ENCODE peak calls at places on chromosomes 11 and 22, in eight cellular contexts. N is astrocyte, D is adipocyte, X is Peyer's patch, G is tibial artery, K is brain microvascular endothelial cell, O is kidney epithelial cell, Z is SK-N-SH. F is an unnamed sample.

GRCh38 chr11:62786318-62787004 is 741 bp upstream of the TMEM179B start:
- DNase-seq in X (peak; percentile 93), D (peak; percentile 97), O (no peak), Z (peak; percentile 94), G (peak; percentile 86), K (peak; percentile 75), N (peak; percentile 35), F (peak; percentile 63)

GRCh38 chr22:26526165-26526564 is 13.9 kb upstream of the TFIP11 start:
- DNase-seq in D (peak; percentile 7), G (no peak), N (no peak), Z (no peak), O (no peak), X (no peak), K (no peak), F (no peak)

GRCh38 chr22:43681724-43682360 is 130.3 kb downstream of the EFCAB6 start:
- DNase-seq in G (no peak), O (no peak), K (no peak), Z (no peak), N (no peak), D (no peak), X (no peak), F (no peak)

GRCh38 chr22:22392131-22392530 is 116.4 kb downstream of the ZNF280B start:
- DNase-seq in D (no peak), G (no peak), O (no peak), X (no peak), N (no peak), K (no peak), Z (no peak), F (no peak)

GRCh38 chr22:44944891-44945600 is 64.8 kb downstream of the PHF21B start:
- DNase-seq in Z (no peak), O (no peak), X (no peak), N (no peak), K (no peak), G (no peak), D (no peak), F (no peak)

GRCh38 chr11:2582436-2582931 is 117.3 kb downstream of the KCNQ1OT1 start:
- DNase-seq in O (no peak), Z (peak; percentile 81), G (peak; percentile 12), D (no peak), K (no peak), X (peak; percentile 39), N (no peak), F (no peak)

GRCh38 chr11:129143335-129143734 is 48.8 kb downstream of the ARHGAP32 start:
- DNase-seq in D (peak; percentile 99), N (peak; percentile 100), X (peak; percentile 82), Z (no peak), O (peak; percentile 99), G (peak; percentile 88), K (peak; percentile 100), F (no peak)

GRCh38 chr22:35489225-35489624 is 51.4 kb upstream of the RASD2 start:
- DNase-seq in D (no peak), G (no peak), O (no peak), Z (peak; percentile 72), X (no peak), N (no peak), K (no peak), F (no peak)

GRCh38 chr11:74769058-74769457 is 20.4 kb downstream of the RNF169 start:
- DNase-seq in X (no peak), K (no peak), O (no peak), Z (no peak), N (no peak), G (no peak), D (no peak), F (no peak)

GRCh38 chr11:124674571-124674970 is 867 bp downstream of the SPA17 start:
- DNase-seq in G (no peak), O (no peak), K (no peak), N (no peak), X (no peak), D (no peak), Z (no peak), F (no peak)

GRCh38 chr22:34804588-34804987 is 261.4 kb upstream of the ISX start:
- DNase-seq in K (no peak), O (no peak), N (no peak), Z (no peak), X (no peak), D (no peak), G (no peak), F (peak; percentile 19)

GRCh38 chr11:11407065-11407737 is 54.2 kb upstream of the CSNK2A3 start:
- DNase-seq in K (no peak), Z (peak; percentile 70), G (peak; percentile 60), N (no peak), O (no peak), X (no peak), D (no peak), F (no peak)

GRCh38 chr11:35247428-35247827 is 108.5 kb downstream of the CD44 start:
- DNase-seq in D (no peak), K (no peak), Z (no peak), N (no peak), X (no peak), G (no peak), O (no peak), F (no peak)

GRCh38 chr11:110110854-110111253 is 17.7 kb downstream of the ZC3H12C start:
- DNase-seq in Z (no peak), G (no peak), K (no peak), N (no peak), X (no peak), O (no peak), D (no peak), F (no peak)

GRCh38 chr22:29081499-29082236 is 8.8 kb downstream of the KREMEN1 start:
- DNase-seq in N (no peak), G (no peak), D (no peak), K (no peak), Z (no peak), O (no peak), X (no peak), F (no peak)

GRCh38 chr22:48459259-48459658 is 1368.4 kb downstream of the BRD1 start:
- DNase-seq in O (no peak), D (no peak), X (no peak), G (no peak), Z (no peak), N (no peak), K (no peak), F (no peak)

GRCh38 chr22:35882226-35883027 is 146.2 kb downstream of the RBFOX2 start:
- DNase-seq in G (no peak), Z (peak; percentile 51), D (peak; percentile 43), O (no peak), N (peak; percentile 51), X (no peak), K (no peak), F (no peak)

GRCh38 chr11:120524536-120525085 is 13.1 kb downstream of the GRIK4 start:
- DNase-seq in D (no peak), X (no peak), G (no peak), O (no peak), K (no peak), N (no peak), Z (no peak), F (no peak)

GRCh38 chr11:123055132-123055924 is 6.6 kb downstream of the HSPA8 start:
- DNase-seq in D (no peak), G (no peak), K (no peak), Z (no peak), O (no peak), N (no peak), X (no peak), F (no peak)

GRCh38 chr11:57482782-57483569 is 22.6 kb downstream of the RTN4RL2 start:
- DNase-seq in N (no peak), O (no peak), D (peak; percentile 74), K (peak; percentile 5), Z (peak; percentile 96), G (no peak), X (peak; percentile 56), F (no peak)

DNA sequence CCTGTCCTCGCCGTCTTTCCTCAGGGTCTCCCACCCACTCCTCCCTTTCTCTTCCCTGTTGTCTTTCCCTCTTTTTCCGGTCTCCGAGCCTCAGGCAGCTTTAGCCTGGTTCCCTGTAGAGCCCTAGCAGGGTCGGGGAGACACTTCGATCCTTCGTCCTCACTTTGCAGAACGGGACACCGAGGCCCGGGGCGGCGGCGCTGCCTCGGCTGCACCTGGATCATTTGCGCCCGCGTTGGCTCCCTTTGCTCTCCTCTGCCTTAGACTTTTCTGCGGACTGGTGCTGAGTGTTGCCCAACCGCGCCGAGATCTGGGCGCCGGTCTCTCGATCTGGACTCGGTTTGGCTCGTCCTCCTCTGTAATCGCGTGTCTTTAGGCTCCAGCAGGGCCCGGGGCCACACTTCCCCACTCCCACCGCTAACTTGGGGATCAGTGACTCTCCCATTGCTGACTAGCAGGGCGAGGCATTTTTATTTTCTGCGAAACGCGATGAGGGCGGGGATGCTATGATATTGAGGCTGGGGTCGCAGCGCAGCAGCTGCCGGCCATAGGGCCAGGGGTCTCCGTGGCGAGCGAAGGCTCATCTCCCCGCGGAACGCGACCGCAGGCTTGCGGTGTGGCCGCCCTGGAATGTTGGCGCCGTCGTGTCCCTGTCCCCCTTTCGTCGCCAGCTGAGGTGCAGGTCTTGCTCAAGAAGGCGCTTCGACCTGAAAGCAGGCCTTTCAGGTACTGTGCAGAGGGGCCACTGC is 1.6 kb upstream of the E2F8 start:
- DNase-seq in X (peak; percentile 56), N (no peak), O (no peak), Z (no peak), D (peak; percentile 47), G (no peak), K (peak; percentile 4), F (no peak)
- H3K4me3 ChIP-seq in X (peak overlapping the region; percentile 81), N (peak overlapping the region; percentile 55), O (peak overlapping the region; percentile 82), Z (no peak overlapping the region), D (peak overlapping the region; percentile 79), G (peak overlapping the region; percentile 60), K (peak overlapping the region; percentile 77), F (peak overlapping the region; percentile 87)

GRCh38 chr22:46056169-46057041 is 79.4 kb upstream of the WNT7B start:
- DNase-seq in N (peak; percentile 63), K (no peak), D (peak; percentile 67), Z (peak; percentile 68), O (no peak), X (peak; percentile 51), G (peak; percentile 35), F (no peak)
- H3K4me3 ChIP-seq in N (peak overlapping the region; percentile 53), K (no peak overlapping the region), D (peak overlapping the region; percentile 87), Z (peak overlapping the region; percentile 68), O (peak overlapping the region; percentile 23), X (no peak overlapping the region), G (peak overlapping the region; percentile 84), F (no peak overlapping the region)

GRCh38 chr22:38098410-38099249 is 11.9 kb downstream of the BAIAP2L2 start:
- DNase-seq in X (peak; percentile 32), D (peak; percentile 14), G (no peak), O (peak; percentile 21), Z (no peak), N (peak; percentile 32), K (peak; percentile 16), F (no peak)

GRCh38 chr22:38103641-38104040 is 6.8 kb downstream of the BAIAP2L2 start:
- DNase-seq in X (no peak), Z (no peak), D (no peak), O (no peak), G (no peak), K (no peak), N (no peak), F (no peak)

GRCh38 chr22:38097058-38097457 is 13.1 kb upstream of the SLC16A8 start:
- DNase-seq in N (no peak), D (no peak), O (no peak), K (no peak), G (no peak), X (no peak), Z (no peak), F (no peak)

GRCh38 chr22:38097557-38098409 is 12.7 kb downstream of the BAIAP2L2 start:
- DNase-seq in Z (no peak), X (no peak), K (no peak), D (no peak), O (no peak), N (no peak), G (no peak), F (no peak)
- H3K4me3 ChIP-seq in Z (no peak overlapping the region), X (no peak overlapping the region), K (no peak overlapping the region), D (no peak overlapping the region), O (no peak overlapping the region), N (no peak overlapping the region), G (no peak overlapping the region), F (no peak overlapping the region)

GRCh38 chr11:97687106-97687505 is 1297.3 kb downstream of the JRKL start:
- DNase-seq in G (no peak), D (no peak), O (no peak), N (no peak), Z (peak; percentile 7), X (no peak), K (no peak), F (no peak)
- H3K4me3 ChIP-seq in G (no peak overlapping the region), D (no peak overlapping the region), O (no peak overlapping the region), N (no peak overlapping the region), Z (no peak overlapping the region), X (no peak overlapping the region), K (no peak overlapping the region), F (no peak overlapping the region)

F was measured in Jurkat, Clone E6-1.